ENCODE peak calls at places on chromosome 13, in eight cellular contexts. R, J, O, I, H, D, K and N are unnamed samples.

GRCh38 chr13:94984974-94985373 is 272.6 kb upstream of the SOX21 start:
- DNase-seq in H (no peak), O (no peak), J (no peak), K (no peak), R (no peak), D (no peak), I (no peak), N (no peak)

GRCh38 chr13:91133941-91134772 is 213.3 kb upstream of the MIR17HG start:
- DNase-seq in D (peak; percentile 96), K (peak; percentile 37), I (peak; percentile 36), H (peak; percentile 74), O (peak; percentile 54), J (peak; percentile 61), R (peak; percentile 57), N (no peak)

GRCh38 chr13:62544928-62545327 is 1129.3 kb upstream of the PCDH20 start:
- DNase-seq in D (no peak), J (no peak), I (no peak), H (peak; percentile 21), O (no peak), K (no peak), R (no peak), N (no peak)

GRCh38 chr13:99812611-99813010 is 159.0 kb downstream of the ZIC5 start:
- DNase-seq in J (peak; percentile 35), I (no peak), R (peak; percentile 61), O (peak; percentile 19), K (no peak), D (no peak), H (no peak), N (peak; percentile 77)

GRCh38 chr13:113126265-113127150 is 3.9 kb downstream of the F10 start:
- DNase-seq in H (no peak), J (no peak), K (no peak), D (no peak), R (no peak), I (no peak), O (no peak), N (peak; percentile 76)

GRCh38 chr13:105787518-105788085 is 747.9 kb downstream of the EFNB2 start:
- DNase-seq in D (no peak), I (no peak), O (no peak), R (no peak), H (no peak), K (no peak), J (peak; percentile 11), N (peak; percentile 58)

GRCh38 chr13:40149611-40150283 is 494.3 kb downstream of the COG6 start:
- DNase-seq in R (no peak), I (no peak), D (no peak), K (no peak), O (peak; percentile 53), J (peak; percentile 48), H (no peak), N (peak; percentile 94)

GRCh38 chr13:22278336-22278929 is 607.6 kb downstream of the FGF9 start:
- DNase-seq in R (no peak), I (no peak), K (peak; percentile 8), O (peak; percentile 63), H (peak; percentile 71), J (peak; percentile 44), D (no peak), N (no peak)

GRCh38 chr13:44971656-44972595 is 17.3 kb downstream of the NUFIP1 start:
- DNase-seq in O (peak; percentile 68), I (no peak), R (no peak), D (no peak), K (no peak), H (no peak), J (no peak), N (no peak)

GRCh38 chr13:44972956-44973581 is 16.2 kb downstream of the NUFIP1 start:
- DNase-seq in K (peak; percentile 34), I (no peak), O (peak; percentile 38), J (peak; percentile 57), H (peak; percentile 53), D (peak; percentile 9), R (no peak), N (no peak)

GRCh38 chr13:44961997-44962396 is 27.3 kb downstream of the NUFIP1 start:
- DNase-seq in D (no peak), H (no peak), J (no peak), O (no peak), I (no peak), K (no peak), R (no peak), N (no peak)

GRCh38 chr13:44969858-44970484 is 19.3 kb downstream of the NUFIP1 start:
- DNase-seq in J (peak; percentile 70), D (no peak), K (peak; percentile 53), H (peak; percentile 87), R (peak; percentile 57), I (no peak), O (peak; percentile 71), N (no peak)

GRCh38 chr13:44967656-44968451 is 21.4 kb downstream of the NUFIP1 start:
- DNase-seq in J (peak; percentile 18), O (peak; percentile 31), H (no peak), K (no peak), D (no peak), R (peak; percentile 35), I (no peak), N (peak; percentile 58)
- TF ChIP-seq CTCF in J (peak; percentile 39), O (peak; percentile 31), H (no peak), K (peak; percentile 46), D (no peak), R (no peak), I (no peak), N (peak; percentile 44)

GRCh38 chr13:28531956-28532225 is 37.0 kb upstream of the FLT1 start:
- DNase-seq in R (no peak), D (no peak), J (no peak), K (no peak), O (no peak), H (no peak), I (no peak), N (no peak)

GRCh38 chr13:28531195-28531955 is 36.4 kb upstream of the FLT1 start:
- DNase-seq in D (no peak), R (no peak), J (peak; percentile 8), H (peak; percentile 89), K (peak; percentile 48), O (peak; percentile 30), I (no peak), N (peak; percentile 96)

GRCh38 chr13:28533441-28534166 is 38.7 kb upstream of the FLT1 start:
- DNase-seq in K (no peak), I (no peak), R (no peak), J (no peak), D (no peak), H (no peak), O (no peak), N (no peak)

GRCh38 chr13:28533049-28533436 is 38.1 kb upstream of the FLT1 start:
- DNase-seq in D (no peak), J (no peak), I (no peak), K (no peak), H (peak; percentile 34), O (no peak), R (no peak), N (no peak)

DNA sequence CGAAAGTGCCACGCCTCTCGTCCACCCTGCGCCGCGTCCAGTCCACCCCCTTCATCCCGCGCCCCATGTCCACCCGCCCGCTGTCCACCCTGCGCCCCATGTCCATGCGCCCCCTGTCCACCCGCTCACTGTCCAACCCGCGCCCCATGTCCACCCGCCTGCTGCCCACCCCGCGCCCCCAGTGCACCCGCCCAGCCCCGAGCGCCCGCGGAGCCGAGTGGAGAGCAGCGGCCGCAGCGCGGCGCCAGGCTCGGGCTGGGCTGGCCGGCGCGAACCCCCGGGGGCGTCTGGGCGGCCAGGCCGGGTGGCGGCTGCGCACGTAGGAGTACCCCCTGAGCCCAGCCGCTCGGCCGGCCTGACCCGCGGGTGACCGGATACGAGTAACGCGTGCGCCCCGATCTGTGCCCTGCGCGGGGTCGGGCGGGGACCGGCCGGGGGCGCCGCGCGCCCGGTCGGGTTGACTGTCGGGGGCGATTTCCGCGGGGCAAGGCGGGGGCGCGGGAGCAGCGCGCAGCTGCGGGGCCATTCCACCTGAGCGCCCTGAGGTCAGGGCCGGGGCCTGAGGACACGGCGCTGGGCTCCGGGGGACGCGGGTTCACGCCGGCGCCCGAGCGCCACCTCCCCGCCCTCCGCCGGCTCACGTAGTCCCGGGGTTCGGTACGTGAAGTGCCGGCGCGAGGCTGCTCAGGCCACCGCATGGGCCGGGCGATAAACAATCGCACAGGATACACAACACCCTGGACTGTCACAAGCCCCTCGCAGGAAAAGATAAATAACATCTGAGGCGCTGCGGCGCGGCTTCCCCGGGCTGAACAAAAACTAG is 37.5 kb upstream of the FLT1 start:
- DNase-seq in H (peak; percentile 72), J (no peak), K (peak; percentile 44), D (peak; percentile 67), O (no peak), R (no peak), I (no peak), N (peak; percentile 82)
- H2AFZ ChIP-seq in H (peak overlapping the region; percentile 98), J (peak overlapping the region; percentile 22), K (peak overlapping the region; percentile 72), D (peak overlapping the region; percentile 99), O (peak overlapping the region; percentile 89), R (no peak overlapping the region), I (no peak overlapping the region), N (peak overlapping the region; percentile 78)

DNA sequence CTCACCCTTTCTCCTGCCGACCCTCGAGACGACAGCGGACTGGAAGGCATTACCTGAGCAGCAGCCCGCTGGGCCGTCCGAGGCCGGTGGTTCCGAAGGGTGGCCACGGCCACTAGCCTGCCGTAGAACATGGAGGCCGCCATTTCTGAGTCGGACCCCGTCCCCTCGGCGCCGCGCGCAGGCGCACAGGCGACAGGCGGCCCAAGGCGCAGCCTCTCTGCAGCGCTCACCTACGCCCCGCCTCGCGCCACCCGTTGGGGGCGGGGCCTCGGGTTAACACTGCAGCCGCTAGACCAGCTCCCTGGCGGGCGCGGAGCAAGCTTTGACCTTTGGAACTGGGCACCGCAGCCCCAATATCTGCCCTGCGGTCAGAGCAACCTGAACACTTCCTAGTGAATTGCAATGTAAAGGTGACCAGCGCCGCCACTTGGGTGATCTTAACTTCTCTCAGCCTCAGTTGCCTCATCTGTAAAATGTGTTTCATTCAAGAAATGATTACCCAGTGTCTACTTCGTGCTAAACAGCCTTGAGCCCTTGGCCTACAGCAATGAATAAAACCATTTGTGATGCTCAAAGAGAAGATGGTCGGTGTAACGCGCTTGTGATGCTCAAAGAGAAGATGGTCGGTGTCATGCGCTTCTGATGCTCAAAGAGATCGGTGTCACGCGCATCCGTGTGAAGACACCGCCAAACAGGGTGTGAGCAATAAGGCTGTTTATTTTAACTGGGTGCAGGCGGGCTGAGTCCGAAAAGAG is at the start of gene SUCLA2:
- DNase-seq in K (peak; percentile 99), J (peak; percentile 89), I (no peak), R (peak; percentile 76), O (peak; percentile 82), H (peak; percentile 96), D (peak; percentile 96), N (peak; percentile 99)
- TF ChIP-seq CTCF in K (no peak), J (no peak), I (no peak), R (no peak), O (no peak), H (no peak), D (no peak), N (no peak)

DNA sequence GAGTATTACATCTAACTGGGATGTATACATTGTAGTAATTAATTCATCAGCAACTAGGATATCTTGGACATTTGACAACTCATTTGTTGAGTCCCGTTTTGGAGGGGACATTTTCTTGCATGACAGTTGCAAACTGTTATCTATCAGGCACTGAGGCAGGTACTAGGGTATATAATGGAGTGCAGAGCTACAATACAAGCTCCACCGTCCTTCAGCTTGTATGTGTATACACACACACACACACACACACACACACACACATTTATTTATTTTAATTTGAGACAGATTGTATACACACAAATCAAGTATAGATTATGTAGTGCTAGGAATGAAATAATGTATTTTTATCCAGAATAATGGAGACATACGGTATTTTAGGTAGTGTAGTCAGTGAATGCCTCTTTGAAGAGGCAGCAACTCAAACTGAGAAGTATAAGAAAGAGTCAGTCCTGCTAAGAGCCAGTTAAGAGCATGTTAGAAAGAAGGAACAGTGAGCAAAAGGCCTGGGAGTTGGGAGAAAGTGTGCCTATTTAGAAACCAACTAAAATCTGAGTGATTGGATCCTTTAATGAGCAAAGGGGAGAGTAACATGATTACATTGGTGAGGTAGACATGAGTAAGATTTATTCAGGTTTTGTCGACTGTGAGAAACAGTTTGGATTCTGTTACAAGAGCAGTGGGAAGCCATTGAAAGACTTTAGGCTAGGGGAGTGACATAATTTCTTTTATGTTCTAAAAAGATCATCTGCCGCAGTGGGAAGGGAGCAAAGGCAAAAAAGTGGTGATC is 74.5 kb downstream of the NBEA start:
- DNase-seq in R (no peak), J (peak; percentile 2), D (no peak), H (no peak), K (no peak), I (no peak), O (no peak), N (no peak)
- H2AFZ ChIP-seq in R (no peak overlapping the region), J (peak overlapping the region; percentile 17), D (no peak overlapping the region), H (no peak overlapping the region), K (no peak overlapping the region), I (no peak overlapping the region), O (no peak overlapping the region), N (no peak overlapping the region)